ENCODE peak calls at places on chromosome 5, in ten cellular contexts. K, D, Y, G, M, X, N, B, E and A are unnamed samples.

GRCh38 chr5:79025054-79025465 is 40.0 kb upstream of the ARSB start:
- DNase-seq in K (peak), D (peak), Y (peak), G (peak), M (peak), X (peak), N (peak), B (peak), E (peak), A (no peak)

GRCh38 chr5:168123853-168124528 is 167.5 kb upstream of the WWC1 start:
- DNase-seq in K (no peak), D (no peak), Y (no peak), G (no peak), M (no peak), X (no peak), N (no peak), B (no peak), E (no peak), A (no peak)

GRCh38 chr5:178306430-178307225 is 74.0 kb upstream of the PHYKPL start:
- DNase-seq in K (no peak), D (no peak), Y (no peak), G (no peak), M (no peak), X (no peak), N (no peak), B (no peak), E (no peak), A (peak)

GRCh38 chr5:151585970-151586369 is 5.2 kb downstream of the FAT2 start:
- DNase-seq in K (no peak), D (no peak), Y (no peak), G (no peak), M (no peak), X (no peak), N (no peak), B (no peak), E (no peak), A (no peak)

GRCh38 chr5:171392585-171393159 is 5.0 kb downstream of the NPM1 start:
- DNase-seq in K (no peak), D (no peak), Y (no peak), G (no peak), M (no peak), X (no peak), N (no peak), B (no peak), E (no peak), A (no peak)

GRCh38 chr5:168528521-168529360 is at the start of gene FBLL1:
- DNase-seq in K (no peak), D (peak), Y (peak), G (peak), M (no peak), X (no peak), N (peak), B (no peak), E (peak), A (no peak)

GRCh38 chr5:14144586-14145355 is 1.6 kb downstream of the TRIO start:
- DNase-seq in K (peak), D (peak), Y (peak), G (peak), M (peak), X (no peak), N (peak), B (peak), E (peak), A (no peak)

GRCh38 chr5:176365663-176366574 is 632 bp downstream of the ARL10 start:
- DNase-seq in K (no peak), D (peak), Y (peak), G (peak), M (peak), X (no peak), N (peak), B (no peak), E (peak), A (no peak)

GRCh38 chr5:35857606-35858205 is 1.0 kb downstream of the IL7R start:
- DNase-seq in K (no peak), D (no peak), Y (peak), G (no peak), M (no peak), X (no peak), N (no peak), B (no peak), E (no peak), A (no peak)

GRCh38 chr5:112247930-112248329 is 171.1 kb downstream of the EPB41L4A start:
- DNase-seq in K (no peak), D (no peak), Y (no peak), G (no peak), M (no peak), X (no peak), N (no peak), B (no peak), E (no peak), A (no peak)

GRCh38 chr5:14851597-14851996 is 20.0 kb downstream of the ANKH start:
- DNase-seq in K (no peak), D (no peak), Y (no peak), G (no peak), M (no peak), X (no peak), N (no peak), B (no peak), E (no peak), A (no peak)

DNA sequence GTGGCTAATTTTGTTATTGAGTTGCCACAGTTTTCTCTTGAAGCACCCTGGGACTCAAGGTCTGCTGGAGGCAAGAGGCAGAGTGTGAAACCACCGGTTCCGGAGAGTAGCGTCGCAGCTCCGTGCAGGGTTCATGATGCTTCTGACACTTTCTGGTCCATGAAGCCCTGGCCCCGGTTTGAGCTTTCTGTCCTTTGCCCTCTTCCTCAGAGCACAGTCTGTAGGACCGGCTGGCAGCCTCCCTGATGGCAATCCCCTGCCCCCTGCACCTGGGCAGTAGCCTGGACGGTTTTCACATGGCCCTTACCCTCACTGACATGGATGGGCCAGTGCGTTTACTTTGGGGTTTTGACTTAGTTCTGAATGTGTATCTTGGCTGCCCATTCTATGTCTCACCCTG is 111.9 kb downstream of the PJA2 start:
- DNase-seq in K (no peak), D (no peak), Y (no peak), G (no peak), M (no peak), X (no peak), N (no peak), B (no peak), E (no peak), A (no peak)
- TF ChIP-seq CTCF in K (no peak), D (no peak), Y (no peak), G (no peak), M (no peak), X (no peak), N (no peak), B (no peak), E (no peak), A (no peak)

GRCh38 chr5:83589786-83590185 is 118.2 kb downstream of the VCAN start:
- DNase-seq in K (no peak), D (no peak), Y (no peak), G (no peak), M (no peak), X (no peak), N (no peak), B (no peak), E (no peak), A (no peak)

GRCh38 chr5:83590966-83591365 is 119.4 kb downstream of the VCAN start:
- DNase-seq in K (no peak), D (no peak), Y (no peak), G (no peak), M (no peak), X (no peak), N (no peak), B (no peak), E (no peak), A (no peak)

DNA sequence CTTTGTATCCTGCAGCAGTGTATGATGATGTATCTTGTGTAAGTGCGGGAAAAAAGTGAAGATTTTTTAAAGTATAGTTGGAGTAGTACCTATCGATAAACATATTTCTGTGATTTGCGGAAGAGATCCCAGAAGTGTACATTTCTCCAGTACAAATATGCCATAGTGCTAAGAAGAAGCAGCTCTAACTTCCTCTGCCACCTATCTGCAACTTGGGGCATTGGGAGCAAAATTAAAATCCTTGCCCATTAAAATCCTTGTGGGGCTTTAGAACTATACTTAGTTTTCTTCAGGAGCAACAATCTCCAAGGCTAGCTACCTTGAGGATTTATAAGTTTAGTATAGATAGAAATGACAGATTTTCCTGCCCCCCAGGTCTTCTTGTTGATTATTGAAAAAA is 123.7 kb downstream of the VCAN start:
- DNase-seq in K (no peak), D (no peak), Y (no peak), G (no peak), M (no peak), X (no peak), N (no peak), B (no peak), E (no peak), A (no peak)
- TF ChIP-seq CTCF in K (peak), D (peak), Y (peak), G (peak), M (no peak), X (no peak), N (peak), B (no peak), E (no peak), A (peak)

DNA sequence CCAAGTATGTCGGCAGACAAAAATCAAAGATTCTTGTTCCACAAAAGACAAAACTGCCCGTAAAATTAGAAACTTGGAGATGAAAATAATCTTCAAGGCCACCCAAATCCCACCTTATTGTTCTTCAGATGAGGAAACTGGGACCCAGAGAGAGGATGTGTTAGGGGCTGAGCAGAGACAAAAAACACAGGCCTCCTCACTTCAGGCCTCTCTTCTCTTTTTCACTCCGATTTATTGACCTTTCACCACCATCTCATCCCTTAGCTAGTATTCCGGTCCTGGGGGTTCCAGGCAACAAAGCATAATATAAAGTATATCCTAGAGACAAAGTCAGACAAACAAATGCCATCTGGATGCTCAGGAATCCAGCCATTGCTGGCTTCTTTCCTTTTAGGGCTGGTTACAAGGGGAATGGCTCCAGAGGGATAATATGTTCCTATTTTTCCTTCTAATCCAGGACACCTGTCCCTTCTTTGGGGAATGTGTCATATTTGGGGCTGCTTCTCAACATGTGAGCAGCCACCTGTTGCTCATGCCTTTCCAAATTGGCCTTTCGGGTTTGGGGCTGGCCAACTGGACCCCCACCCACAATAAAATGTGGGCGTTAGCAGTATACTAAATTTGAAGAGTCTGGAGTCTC is 42.2 kb upstream of the AFAP1L1 start:
- DNase-seq in K (no peak), D (no peak), Y (no peak), G (no peak), M (no peak), X (no peak), N (no peak), B (no peak), E (no peak), A (no peak)
- TF ChIP-seq CTCF in K (peak), D (no peak), Y (no peak), G (no peak), M (no peak), X (no peak), N (no peak), B (no peak), E (no peak), A (peak)

GRCh38 chr5:30099634-30100033 is 1093.9 kb upstream of the CDH6 start:
- DNase-seq in K (no peak), D (no peak), Y (peak), G (no peak), M (no peak), X (no peak), N (no peak), B (no peak), E (no peak), A (no peak)

GRCh38 chr5:30102185-30102584 is 1091.3 kb upstream of the CDH6 start:
- DNase-seq in K (no peak), D (no peak), Y (no peak), G (no peak), M (no peak), X (no peak), N (no peak), B (no peak), E (no peak), A (no peak)

GRCh38 chr5:30098940-30099339 is 1094.5 kb upstream of the CDH6 start:
- DNase-seq in K (no peak), D (no peak), Y (no peak), G (no peak), M (no peak), X (no peak), N (no peak), B (no peak), E (no peak), A (no peak)

GRCh38 chr5:30100148-30100547 is 1093.3 kb upstream of the CDH6 start:
- DNase-seq in K (no peak), D (no peak), Y (no peak), G (no peak), M (no peak), X (no peak), N (no peak), B (no peak), E (no peak), A (no peak)

DNA sequence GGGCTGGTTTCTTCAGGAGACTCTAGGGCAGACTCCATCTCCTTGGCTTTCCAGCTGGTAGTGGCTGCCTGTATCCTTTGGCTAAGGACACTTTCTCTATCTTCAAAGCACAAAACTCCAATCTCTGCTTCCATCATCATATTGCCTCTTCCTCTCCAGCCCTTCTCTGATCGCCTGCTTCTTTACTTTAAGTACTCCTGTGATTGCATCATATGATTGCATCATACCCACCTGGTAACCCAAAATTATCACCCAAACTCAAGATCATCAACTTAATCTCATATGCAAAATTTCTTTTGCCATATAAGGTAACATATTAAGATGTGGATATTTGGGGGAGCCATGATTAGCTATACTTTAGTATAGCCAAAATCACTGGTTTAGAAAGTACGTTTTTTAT is 1092.6 kb upstream of the CDH6 start:
- DNase-seq in K (no peak), D (no peak), Y (no peak), G (no peak), M (no peak), X (no peak), N (no peak), B (no peak), E (no peak), A (no peak)
- TF ChIP-seq CTCF in K (no peak), D (no peak), Y (no peak), G (no peak), M (no peak), X (no peak), N (no peak), B (no peak), E (no peak), A (no peak)

DNA sequence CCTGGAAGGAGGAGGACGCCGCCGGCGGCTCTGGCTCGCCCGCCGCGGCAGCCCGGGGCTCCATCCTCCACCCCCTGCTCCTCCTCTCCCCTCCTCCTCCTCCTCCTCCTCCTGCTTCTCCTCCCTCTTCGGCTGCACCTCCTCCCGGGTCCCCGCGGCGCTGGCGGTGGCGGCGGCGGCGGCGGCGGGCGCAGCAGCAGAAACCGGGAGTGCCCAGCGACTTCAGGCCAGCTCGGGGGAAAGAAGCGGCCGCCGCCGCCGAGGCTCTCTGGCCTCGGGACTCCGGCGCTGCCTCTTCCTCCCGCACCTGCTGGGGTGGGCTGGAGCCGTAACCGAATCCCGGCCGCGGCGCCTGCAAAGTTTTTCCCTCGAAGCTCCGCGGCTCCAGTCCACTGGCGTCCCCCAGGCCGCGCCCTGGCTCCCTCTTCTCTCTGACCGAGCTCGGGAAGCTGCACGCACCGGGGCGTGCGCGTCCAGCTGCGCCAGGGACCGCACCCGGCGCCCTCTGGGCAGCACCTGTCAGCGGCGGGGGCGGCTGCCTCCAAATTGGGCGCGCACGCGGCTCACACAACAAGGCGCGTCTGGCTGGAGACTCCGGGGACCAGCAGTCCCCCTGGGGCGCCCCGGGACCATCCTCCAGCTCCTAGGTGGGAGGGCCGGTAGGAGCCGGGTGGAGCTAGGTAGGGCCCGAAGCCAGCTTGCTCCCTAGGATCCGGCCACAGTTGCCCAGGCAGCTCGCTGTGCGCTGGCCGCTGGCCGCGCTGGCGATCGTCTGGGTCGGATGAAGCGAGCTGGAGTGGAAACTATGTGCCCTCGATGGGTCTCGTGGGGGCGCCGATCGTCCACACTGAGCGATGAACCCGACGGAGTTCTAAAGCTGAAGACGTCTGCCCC is at the start of gene MCTP1:
- DNase-seq in K (no peak), D (peak), Y (peak), G (peak), M (no peak), X (no peak), N (peak), B (no peak), E (peak), A (no peak)
- TF ChIP-seq CTCF in K (no peak), D (no peak), Y (no peak), G (no peak), M (no peak), X (no peak), N (no peak), B (no peak), E (no peak), A (peak)